ENCODE peak calls at places on chromosomes 4 and X, in five cellular contexts. One of them, this sample, is unnamed.

GRCh38 chr4:159435561-159436023 is 332.7 kb downstream of the RAPGEF2 start:
- DNase-seq in GM13977: no peak
- DNase-seq in mesothelial cell of epicardium: no peak
- DNase-seq in activated B cell treated with CpG ODN at 0.5 μM for 24 hours: no peak
- DNase-seq in fibroblast of the aortic adventitia: no peak
- DNase-seq in this sample: no peak

GRCh38 chr4:10164877-10165283 is 48.3 kb upstream of the WDR1 start:
- DNase-seq in activated B cell treated with CpG ODN at 0.5 μM for 24 hours: no peak
- DNase-seq in GM13977: peak
- DNase-seq in mesothelial cell of epicardium: no peak
- DNase-seq in fibroblast of the aortic adventitia: peak
- DNase-seq in this sample: peak

GRCh38 chrX:136650811-136651210 is 2.9 kb downstream of the CD40LG start:
- DNase-seq in mesothelial cell of epicardium: no peak
- DNase-seq in activated B cell treated with CpG ODN at 0.5 μM for 24 hours: no peak
- DNase-seq in GM13977: no peak
- DNase-seq in fibroblast of the aortic adventitia: no peak
- DNase-seq in this sample: no peak

GRCh38 chr4:155899891-155900290 is 3.6 kb upstream of the TDO2 start:
- DNase-seq in fibroblast of the aortic adventitia: no peak
- DNase-seq in GM13977: no peak
- DNase-seq in mesothelial cell of epicardium: no peak
- DNase-seq in activated B cell treated with CpG ODN at 0.5 μM for 24 hours: no peak
- DNase-seq in this sample: no peak

GRCh38 chr4:40214038-40214437 is 17.2 kb downstream of the RHOH start:
- DNase-seq in mesothelial cell of epicardium: no peak
- DNase-seq in GM13977: no peak
- DNase-seq in fibroblast of the aortic adventitia: no peak
- DNase-seq in activated B cell treated with CpG ODN at 0.5 μM for 24 hours: no peak
- DNase-seq in this sample: no peak

GRCh38 chr4:113141901-113142346 is 92.5 kb downstream of the ANK2 start:
- DNase-seq in activated B cell treated with CpG ODN at 0.5 μM for 24 hours: no peak
- DNase-seq in mesothelial cell of epicardium: no peak
- DNase-seq in fibroblast of the aortic adventitia: peak
- DNase-seq in GM13977: peak
- DNase-seq in this sample: no peak

GRCh38 chrX:69761633-69762032 is 145.7 kb downstream of the EDA start:
- DNase-seq in fibroblast of the aortic adventitia: no peak
- DNase-seq in activated B cell treated with CpG ODN at 0.5 μM for 24 hours: no peak
- DNase-seq in mesothelial cell of epicardium: no peak
- DNase-seq in GM13977: no peak
- DNase-seq in this sample: no peak

GRCh38 chrX:68693481-68694410 is 46.3 kb downstream of the STARD8 start:
- DNase-seq in activated B cell treated with CpG ODN at 0.5 μM for 24 hours: no peak
- DNase-seq in GM13977: peak
- DNase-seq in fibroblast of the aortic adventitia: peak
- DNase-seq in mesothelial cell of epicardium: peak
- DNase-seq in this sample: peak

GRCh38 chr4:11259837-11260236 is 168.9 kb downstream of the HS3ST1 start:
- DNase-seq in mesothelial cell of epicardium: no peak
- DNase-seq in activated B cell treated with CpG ODN at 0.5 μM for 24 hours: no peak
- DNase-seq in GM13977: no peak
- DNase-seq in fibroblast of the aortic adventitia: no peak
- DNase-seq in this sample: no peak

GRCh38 chr4:94559351-94559806 is 107.6 kb downstream of the PDLIM5 start:
- DNase-seq in fibroblast of the aortic adventitia: peak
- DNase-seq in GM13977: no peak
- DNase-seq in activated B cell treated with CpG ODN at 0.5 μM for 24 hours: no peak
- DNase-seq in mesothelial cell of epicardium: no peak
- DNase-seq in this sample: no peak

GRCh38 chrX:7996414-7996813 is 69.2 kb upstream of the PNPLA4 start:
- DNase-seq in activated B cell treated with CpG ODN at 0.5 μM for 24 hours: no peak
- DNase-seq in mesothelial cell of epicardium: no peak
- DNase-seq in fibroblast of the aortic adventitia: peak
- DNase-seq in GM13977: peak
- DNase-seq in this sample: peak

GRCh38 chr4:11537846-11538245 is 109.2 kb upstream of the HS3ST1 start:
- DNase-seq in GM13977: no peak
- DNase-seq in activated B cell treated with CpG ODN at 0.5 μM for 24 hours: no peak
- DNase-seq in mesothelial cell of epicardium: no peak
- DNase-seq in fibroblast of the aortic adventitia: no peak
- DNase-seq in this sample: no peak

GRCh38 chr4:88661724-88662123 is 35.9 kb downstream of the NAP1L5 start:
- DNase-seq in activated B cell treated with CpG ODN at 0.5 μM for 24 hours: no peak
- DNase-seq in mesothelial cell of epicardium: no peak
- DNase-seq in GM13977: no peak
- DNase-seq in fibroblast of the aortic adventitia: peak
- DNase-seq in this sample: no peak

GRCh38 chr4:114780205-114780604 is 181.6 kb downstream of the UGT8 start:
- DNase-seq in fibroblast of the aortic adventitia: no peak
- DNase-seq in activated B cell treated with CpG ODN at 0.5 μM for 24 hours: no peak
- DNase-seq in mesothelial cell of epicardium: no peak
- DNase-seq in GM13977: no peak
- DNase-seq in this sample: no peak

DNA sequence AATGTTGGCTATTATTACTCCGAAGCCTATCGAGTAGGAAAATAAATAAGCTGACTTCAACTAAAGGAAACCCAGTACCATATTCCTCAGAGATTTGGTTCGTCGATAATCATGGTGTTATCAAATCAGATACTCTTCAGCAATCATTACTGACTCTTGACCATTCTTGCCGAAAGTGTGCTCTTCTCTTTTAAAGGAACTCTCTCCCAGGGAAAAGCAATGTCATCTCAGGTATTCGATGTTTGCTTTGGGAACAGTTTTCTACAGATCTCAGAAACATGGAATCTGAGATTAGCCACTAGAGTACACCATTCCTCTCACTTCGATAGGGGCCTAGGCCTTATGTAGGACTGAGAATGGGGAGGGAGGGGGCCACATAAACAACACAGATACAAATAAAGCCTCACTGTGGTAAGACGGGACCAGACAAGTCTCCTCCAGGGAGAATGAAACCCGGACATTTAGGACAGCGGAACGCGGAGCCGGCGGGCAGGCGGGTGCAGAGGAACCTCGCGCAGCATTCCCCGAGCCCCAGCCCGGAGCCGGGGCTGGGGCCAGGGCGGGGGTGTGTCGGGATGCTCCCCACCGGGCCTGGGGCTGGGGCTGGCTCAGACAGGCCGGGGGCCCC is 586 bp downstream of the DNAJB14 start:
- DNase-seq in mesothelial cell of epicardium: peak
- DNase-seq in GM13977: peak
- DNase-seq in fibroblast of the aortic adventitia: no peak
- DNase-seq in activated B cell treated with CpG ODN at 0.5 μM for 24 hours: no peak
- DNase-seq in this sample: no peak
- TF ChIP-seq CTCF in mesothelial cell of epicardium: no peak
- TF ChIP-seq CTCF in GM13977: no peak
- TF ChIP-seq CTCF in fibroblast of the aortic adventitia: peak
- TF ChIP-seq CTCF in activated B cell treated with CpG ODN at 0.5 μM for 24 hours: no peak
- TF ChIP-seq CTCF in this sample: no peak

DNA sequence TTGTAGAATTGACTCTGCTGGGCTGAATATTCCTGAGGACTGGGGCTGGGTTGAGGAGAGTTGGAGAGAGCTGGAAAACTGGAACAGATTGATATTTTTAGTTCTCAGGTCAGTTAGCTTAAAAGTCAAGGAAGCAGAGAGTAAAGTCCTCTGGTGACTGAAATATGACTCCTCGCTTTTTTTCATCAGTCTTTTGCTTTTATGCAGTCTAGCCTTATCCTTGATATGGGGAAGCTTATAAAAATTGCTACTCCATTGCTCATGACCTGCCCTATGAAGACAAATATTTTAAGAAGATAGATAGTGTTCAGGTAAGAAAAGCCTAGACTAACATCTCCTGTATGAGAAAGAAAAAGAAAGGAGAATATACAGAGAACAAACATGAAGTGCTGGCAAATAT is 152.7 kb downstream of the C4orf33 start:
- DNase-seq in fibroblast of the aortic adventitia: no peak
- DNase-seq in GM13977: no peak
- DNase-seq in activated B cell treated with CpG ODN at 0.5 μM for 24 hours: no peak
- DNase-seq in mesothelial cell of epicardium: no peak
- DNase-seq in this sample: no peak
- TF ChIP-seq CTCF in fibroblast of the aortic adventitia: no peak
- TF ChIP-seq CTCF in GM13977: no peak
- TF ChIP-seq CTCF in activated B cell treated with CpG ODN at 0.5 μM for 24 hours: no peak
- TF ChIP-seq CTCF in mesothelial cell of epicardium: no peak
- TF ChIP-seq CTCF in this sample: no peak

GRCh38 chr4:170374770-170375169 is 285.0 kb upstream of the AADAT start:
- DNase-seq in mesothelial cell of epicardium: no peak
- DNase-seq in activated B cell treated with CpG ODN at 0.5 μM for 24 hours: no peak
- DNase-seq in fibroblast of the aortic adventitia: no peak
- DNase-seq in GM13977: peak
- DNase-seq in this sample: peak
- TF ChIP-seq CTCF in mesothelial cell of epicardium: peak
- TF ChIP-seq CTCF in activated B cell treated with CpG ODN at 0.5 μM for 24 hours: no peak
- TF ChIP-seq CTCF in fibroblast of the aortic adventitia: peak
- TF ChIP-seq CTCF in GM13977: peak
- TF ChIP-seq CTCF in this sample: peak

GRCh38 chrX:57977992-57978391 is 67.7 kb upstream of the ZXDA start:
- DNase-seq in fibroblast of the aortic adventitia: no peak
- DNase-seq in GM13977: no peak
- DNase-seq in mesothelial cell of epicardium: no peak
- DNase-seq in activated B cell treated with CpG ODN at 0.5 μM for 24 hours: no peak
- DNase-seq in this sample: no peak
- TF ChIP-seq CTCF in fibroblast of the aortic adventitia: no peak
- TF ChIP-seq CTCF in GM13977: no peak
- TF ChIP-seq CTCF in mesothelial cell of epicardium: no peak
- TF ChIP-seq CTCF in activated B cell treated with CpG ODN at 0.5 μM for 24 hours: no peak
- TF ChIP-seq CTCF in this sample: no peak

GRCh38 chr4:73916172-73916925 is 47.2 kb downstream of the CXCL1 start:
- DNase-seq in mesothelial cell of epicardium: no peak
- DNase-seq in GM13977: no peak
- DNase-seq in fibroblast of the aortic adventitia: no peak
- DNase-seq in activated B cell treated with CpG ODN at 0.5 μM for 24 hours: no peak
- DNase-seq in this sample: no peak
- TF ChIP-seq CTCF in mesothelial cell of epicardium: no peak
- TF ChIP-seq CTCF in GM13977: no peak
- TF ChIP-seq CTCF in fibroblast of the aortic adventitia: no peak
- TF ChIP-seq CTCF in activated B cell treated with CpG ODN at 0.5 μM for 24 hours: no peak
- TF ChIP-seq CTCF in this sample: no peak

DNA sequence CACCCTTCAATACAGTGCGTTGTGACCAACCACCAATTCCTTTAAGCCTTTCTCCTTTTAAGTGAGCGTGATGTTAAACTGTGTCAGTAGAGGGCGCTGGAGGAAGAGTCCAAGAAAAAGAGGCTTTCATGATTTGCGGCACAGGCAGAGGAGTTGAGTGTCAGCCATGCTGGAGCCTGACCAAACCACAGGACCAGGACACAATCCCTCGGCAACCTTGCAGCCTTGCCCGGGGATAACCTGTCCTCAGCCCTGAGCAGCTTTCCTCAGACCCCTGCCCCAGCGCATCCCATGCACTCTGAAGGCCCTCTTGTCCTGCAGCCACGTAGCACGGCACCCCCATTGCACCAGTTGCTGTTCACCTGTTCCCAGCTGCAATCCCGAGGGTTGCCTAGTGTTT is 53.5 kb upstream of the SMIM31 start:
- DNase-seq in mesothelial cell of epicardium: no peak
- DNase-seq in activated B cell treated with CpG ODN at 0.5 μM for 24 hours: no peak
- DNase-seq in GM13977: no peak
- DNase-seq in fibroblast of the aortic adventitia: no peak
- DNase-seq in this sample: peak
- TF ChIP-seq CTCF in mesothelial cell of epicardium: peak
- TF ChIP-seq CTCF in activated B cell treated with CpG ODN at 0.5 μM for 24 hours: no peak
- TF ChIP-seq CTCF in GM13977: peak
- TF ChIP-seq CTCF in fibroblast of the aortic adventitia: no peak
- TF ChIP-seq CTCF in this sample: no peak

DNA sequence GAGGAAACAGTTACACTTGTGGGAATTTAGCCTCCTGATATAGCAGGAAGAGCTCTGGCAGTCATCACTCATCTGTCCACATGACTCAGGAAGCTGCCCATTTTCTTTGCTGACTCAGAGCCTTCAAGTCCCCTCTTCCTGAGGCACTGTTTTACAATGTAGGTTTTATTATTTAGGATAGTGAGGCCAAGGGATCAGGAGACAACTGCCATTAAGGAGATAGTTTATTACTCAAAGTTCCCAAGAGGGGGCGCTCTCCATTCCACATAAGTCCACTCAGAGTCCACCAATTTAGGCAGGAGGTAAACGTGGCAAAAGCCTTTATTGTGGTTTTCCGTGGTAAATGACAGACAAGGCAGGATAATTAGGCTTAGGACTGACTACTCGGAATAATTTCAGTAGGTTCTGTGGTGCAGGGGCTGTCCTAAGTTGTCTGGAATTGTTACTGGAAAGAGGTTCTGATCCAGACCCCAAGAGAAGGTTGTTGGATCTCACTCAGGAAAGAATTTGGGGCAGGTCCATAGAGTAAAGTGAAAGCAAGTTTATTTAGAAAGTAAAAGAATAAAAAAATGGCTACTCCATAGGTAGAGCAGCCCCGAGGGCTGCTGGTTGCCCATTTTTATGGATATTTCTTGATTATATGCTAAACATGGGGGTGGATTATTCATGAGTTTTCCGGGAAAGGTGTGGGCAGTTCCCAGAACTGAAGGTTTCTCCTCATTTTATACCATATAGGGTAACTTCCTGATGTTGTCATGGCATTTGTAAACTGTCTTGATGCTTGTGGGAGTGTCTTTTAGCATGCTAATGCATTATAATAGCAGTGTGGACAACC is 96.0 kb upstream of the RAB40AL start:
- DNase-seq in activated B cell treated with CpG ODN at 0.5 μM for 24 hours: no peak
- DNase-seq in mesothelial cell of epicardium: no peak
- DNase-seq in GM13977: no peak
- DNase-seq in fibroblast of the aortic adventitia: peak
- DNase-seq in this sample: no peak
- TF ChIP-seq CTCF in activated B cell treated with CpG ODN at 0.5 μM for 24 hours: no peak
- TF ChIP-seq CTCF in mesothelial cell of epicardium: peak
- TF ChIP-seq CTCF in GM13977: peak
- TF ChIP-seq CTCF in fibroblast of the aortic adventitia: peak
- TF ChIP-seq CTCF in this sample: no peak